ENCODE peak calls at places on chromosome 17, in ten cellular contexts. One of them, this sample, is unnamed.

GRCh38 chr17:65053354-65053881 is 3.1 kb downstream of the GNA13 start:
- DNase-seq in brain microvascular endothelial cell: no peak
- DNase-seq in fibroblast of villous mesenchyme: no peak
- DNase-seq in psoas muscle: no peak
- DNase-seq in A549: no peak
- DNase-seq in Peyer's patch: no peak
- DNase-seq in GM23248: no peak
- DNase-seq in HFF-Myc: no peak
- DNase-seq in upper lobe of right lung: no peak
- DNase-seq in heart right ventricle: no peak
- DNase-seq in this sample: no peak

GRCh38 chr17:49359990-49360795 is 1.9 kb downstream of the ZNF652 start:
- DNase-seq in brain microvascular endothelial cell: no peak
- DNase-seq in fibroblast of villous mesenchyme: peak; percentile 42
- DNase-seq in psoas muscle: no peak
- DNase-seq in A549: no peak
- DNase-seq in Peyer's patch: no peak
- DNase-seq in GM23248: peak; percentile 23
- DNase-seq in HFF-Myc: no peak
- DNase-seq in upper lobe of right lung: no peak
- DNase-seq in heart right ventricle: no peak
- DNase-seq in this sample: peak; percentile 23

GRCh38 chr17:16480995-16481394 is 11.0 kb downstream of the LRRC75A start:
- DNase-seq in brain microvascular endothelial cell: no peak
- DNase-seq in fibroblast of villous mesenchyme: no peak
- DNase-seq in psoas muscle: no peak
- DNase-seq in A549: no peak
- DNase-seq in Peyer's patch: no peak
- DNase-seq in GM23248: no peak
- DNase-seq in HFF-Myc: no peak
- DNase-seq in upper lobe of right lung: no peak
- DNase-seq in heart right ventricle: no peak
- DNase-seq in this sample: no peak

GRCh38 chr17:38942641-38943040 is 17.2 kb downstream of the LASP1NB start:
- DNase-seq in brain microvascular endothelial cell: no peak
- DNase-seq in fibroblast of villous mesenchyme: no peak
- DNase-seq in psoas muscle: no peak
- DNase-seq in A549: no peak
- DNase-seq in Peyer's patch: no peak
- DNase-seq in GM23248: no peak
- DNase-seq in HFF-Myc: no peak
- DNase-seq in upper lobe of right lung: no peak
- DNase-seq in heart right ventricle: no peak
- DNase-seq in this sample: no peak

GRCh38 chr17:75619506-75620431 is 13.5 kb upstream of the SMIM5 start:
- DNase-seq in brain microvascular endothelial cell: no peak
- DNase-seq in fibroblast of villous mesenchyme: peak; percentile 25
- DNase-seq in psoas muscle: no peak
- DNase-seq in A549: peak; percentile 75
- DNase-seq in Peyer's patch: no peak
- DNase-seq in GM23248: peak; percentile 50
- DNase-seq in HFF-Myc: no peak
- DNase-seq in upper lobe of right lung: no peak
- DNase-seq in heart right ventricle: no peak
- DNase-seq in this sample: no peak

GRCh38 chr17:1494736-1495253 is 2.3 kb upstream of the MYO1C start:
- DNase-seq in brain microvascular endothelial cell: no peak
- DNase-seq in fibroblast of villous mesenchyme: no peak
- DNase-seq in psoas muscle: no peak
- DNase-seq in A549: no peak
- DNase-seq in Peyer's patch: no peak
- DNase-seq in GM23248: no peak
- DNase-seq in HFF-Myc: no peak
- DNase-seq in upper lobe of right lung: no peak
- DNase-seq in heart right ventricle: no peak
- DNase-seq in this sample: no peak

GRCh38 chr17:80981062-80981902 is 10.4 kb upstream of the CHMP6 start:
- DNase-seq in brain microvascular endothelial cell: no peak
- DNase-seq in fibroblast of villous mesenchyme: no peak
- DNase-seq in psoas muscle: no peak
- DNase-seq in A549: no peak
- DNase-seq in Peyer's patch: no peak
- DNase-seq in GM23248: no peak
- DNase-seq in HFF-Myc: no peak
- DNase-seq in upper lobe of right lung: no peak
- DNase-seq in heart right ventricle: no peak
- DNase-seq in this sample: peak; percentile 33

GRCh38 chr17:10156579-10157488 is 41.6 kb downstream of the GAS7 start:
- DNase-seq in brain microvascular endothelial cell: no peak
- DNase-seq in fibroblast of villous mesenchyme: no peak
- DNase-seq in psoas muscle: peak; percentile 40
- DNase-seq in A549: no peak
- DNase-seq in Peyer's patch: no peak
- DNase-seq in GM23248: peak; percentile 35
- DNase-seq in HFF-Myc: no peak
- DNase-seq in upper lobe of right lung: peak; percentile 81
- DNase-seq in heart right ventricle: peak; percentile 49
- DNase-seq in this sample: no peak

GRCh38 chr17:78634154-78634553 is 57.0 kb upstream of the DNAH17 start:
- DNase-seq in brain microvascular endothelial cell: no peak
- DNase-seq in fibroblast of villous mesenchyme: no peak
- DNase-seq in psoas muscle: no peak
- DNase-seq in A549: no peak
- DNase-seq in Peyer's patch: no peak
- DNase-seq in GM23248: no peak
- DNase-seq in HFF-Myc: no peak
- DNase-seq in upper lobe of right lung: no peak
- DNase-seq in heart right ventricle: no peak
- DNase-seq in this sample: no peak
- H3K4me3 ChIP-seq in brain microvascular endothelial cell: no peak overlapping the region
- H3K4me3 ChIP-seq in fibroblast of villous mesenchyme: no peak overlapping the region
- H3K4me3 ChIP-seq in psoas muscle: no peak overlapping the region
- H3K4me3 ChIP-seq in A549: no peak overlapping the region
- H3K4me3 ChIP-seq in Peyer's patch: no peak overlapping the region
- H3K4me3 ChIP-seq in GM23248: no peak overlapping the region
- H3K4me3 ChIP-seq in HFF-Myc: no peak overlapping the region
- H3K4me3 ChIP-seq in upper lobe of right lung: no peak overlapping the region
- H3K4me3 ChIP-seq in heart right ventricle: no peak overlapping the region
- H3K4me3 ChIP-seq in this sample: no peak overlapping the region

GRCh38 chr17:72273301-72274056 is 152.7 kb downstream of the SOX9 start:
- DNase-seq in brain microvascular endothelial cell: no peak
- DNase-seq in fibroblast of villous mesenchyme: no peak
- DNase-seq in psoas muscle: no peak
- DNase-seq in A549: no peak
- DNase-seq in Peyer's patch: no peak
- DNase-seq in GM23248: no peak
- DNase-seq in HFF-Myc: no peak
- DNase-seq in upper lobe of right lung: no peak
- DNase-seq in heart right ventricle: no peak
- DNase-seq in this sample: no peak

GRCh38 chr17:72267601-72268000 is 146.8 kb downstream of the SOX9 start:
- DNase-seq in brain microvascular endothelial cell: no peak
- DNase-seq in fibroblast of villous mesenchyme: no peak
- DNase-seq in psoas muscle: no peak
- DNase-seq in A549: no peak
- DNase-seq in Peyer's patch: no peak
- DNase-seq in GM23248: no peak
- DNase-seq in HFF-Myc: no peak
- DNase-seq in upper lobe of right lung: no peak
- DNase-seq in heart right ventricle: no peak
- DNase-seq in this sample: no peak

GRCh38 chr17:72270530-72270929 is 149.7 kb downstream of the SOX9 start:
- DNase-seq in brain microvascular endothelial cell: peak; percentile 26
- DNase-seq in fibroblast of villous mesenchyme: peak; percentile 3
- DNase-seq in psoas muscle: peak; percentile 20
- DNase-seq in A549: no peak
- DNase-seq in Peyer's patch: no peak
- DNase-seq in GM23248: peak; percentile 71
- DNase-seq in HFF-Myc: no peak
- DNase-seq in upper lobe of right lung: no peak
- DNase-seq in heart right ventricle: peak; percentile 11
- DNase-seq in this sample: no peak

GRCh38 chr17:72274632-72275031 is 153.8 kb downstream of the SOX9 start:
- DNase-seq in brain microvascular endothelial cell: no peak
- DNase-seq in fibroblast of villous mesenchyme: no peak
- DNase-seq in psoas muscle: no peak
- DNase-seq in A549: no peak
- DNase-seq in Peyer's patch: no peak
- DNase-seq in GM23248: no peak
- DNase-seq in HFF-Myc: no peak
- DNase-seq in upper lobe of right lung: no peak
- DNase-seq in heart right ventricle: no peak
- DNase-seq in this sample: no peak

GRCh38 chr17:72271603-72272002 is 150.8 kb downstream of the SOX9 start:
- DNase-seq in brain microvascular endothelial cell: no peak
- DNase-seq in fibroblast of villous mesenchyme: no peak
- DNase-seq in psoas muscle: no peak
- DNase-seq in A549: no peak
- DNase-seq in Peyer's patch: no peak
- DNase-seq in GM23248: no peak
- DNase-seq in HFF-Myc: no peak
- DNase-seq in upper lobe of right lung: no peak
- DNase-seq in heart right ventricle: no peak
- DNase-seq in this sample: no peak
- H3K4me3 ChIP-seq in brain microvascular endothelial cell: no peak overlapping the region
- H3K4me3 ChIP-seq in fibroblast of villous mesenchyme: no peak overlapping the region
- H3K4me3 ChIP-seq in psoas muscle: no peak overlapping the region
- H3K4me3 ChIP-seq in A549: no peak overlapping the region
- H3K4me3 ChIP-seq in Peyer's patch: no peak overlapping the region
- H3K4me3 ChIP-seq in GM23248: no peak overlapping the region
- H3K4me3 ChIP-seq in HFF-Myc: no peak overlapping the region
- H3K4me3 ChIP-seq in upper lobe of right lung: no peak overlapping the region
- H3K4me3 ChIP-seq in heart right ventricle: no peak overlapping the region
- H3K4me3 ChIP-seq in this sample: no peak overlapping the region

DNA sequence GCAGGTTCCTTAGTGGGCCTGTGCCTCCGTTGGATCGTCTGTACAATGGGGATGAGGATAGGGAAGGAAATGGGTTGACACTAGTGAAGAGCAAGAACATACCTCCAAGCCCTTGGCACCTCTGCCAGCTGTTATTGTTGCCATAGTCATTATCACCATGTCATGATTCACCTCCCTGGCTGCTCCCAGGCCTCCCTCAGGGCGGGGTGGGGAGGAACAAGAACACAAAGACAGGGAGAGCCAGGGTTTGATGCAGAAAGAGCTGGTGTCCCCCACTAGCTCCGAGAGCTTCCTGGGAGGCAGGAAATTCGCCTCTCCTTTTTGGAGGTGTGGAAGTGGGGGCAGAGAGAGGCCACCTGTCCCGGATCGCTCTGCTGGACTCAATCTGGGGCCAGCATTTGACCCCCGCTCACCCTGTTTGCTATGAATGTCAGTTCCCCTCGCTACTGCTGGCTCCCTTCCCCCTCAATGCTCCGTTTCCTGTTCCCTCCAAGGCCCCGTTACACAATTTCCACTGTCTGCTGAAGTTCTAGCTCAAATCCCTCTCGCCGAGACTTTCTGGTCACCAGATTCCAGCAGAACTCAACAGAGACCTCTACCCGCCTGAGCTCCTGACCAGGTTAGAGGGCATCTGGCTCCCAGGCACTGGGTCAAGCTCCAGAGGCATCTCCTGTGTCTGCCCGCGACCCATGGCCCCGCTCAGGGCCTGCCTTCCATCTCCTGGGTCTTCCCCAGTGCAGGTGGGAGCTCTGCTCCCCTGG is 9.1 kb downstream of the TIMP2 start:
- DNase-seq in brain microvascular endothelial cell: no peak
- DNase-seq in fibroblast of villous mesenchyme: peak; percentile 82
- DNase-seq in psoas muscle: peak; percentile 71
- DNase-seq in A549: peak; percentile 50
- DNase-seq in Peyer's patch: peak; percentile 62
- DNase-seq in GM23248: peak; percentile 93
- DNase-seq in HFF-Myc: no peak
- DNase-seq in upper lobe of right lung: peak; percentile 75
- DNase-seq in heart right ventricle: peak; percentile 58
- DNase-seq in this sample: no peak
- H3K4me3 ChIP-seq in brain microvascular endothelial cell: no peak overlapping the region
- H3K4me3 ChIP-seq in fibroblast of villous mesenchyme: peak overlapping the region; percentile 15
- H3K4me3 ChIP-seq in psoas muscle: no peak overlapping the region
- H3K4me3 ChIP-seq in A549: peak overlapping the region; percentile 16
- H3K4me3 ChIP-seq in Peyer's patch: no peak overlapping the region
- H3K4me3 ChIP-seq in GM23248: peak overlapping the region; percentile 53
- H3K4me3 ChIP-seq in HFF-Myc: no peak overlapping the region
- H3K4me3 ChIP-seq in upper lobe of right lung: peak overlapping the region; percentile 5
- H3K4me3 ChIP-seq in heart right ventricle: peak overlapping the region; percentile 14
- H3K4me3 ChIP-seq in this sample: no peak overlapping the region

GRCh38 chr17:4967539-4968165 is at the start of gene SPAG7:
- DNase-seq in brain microvascular endothelial cell: peak; percentile 93
- DNase-seq in fibroblast of villous mesenchyme: peak; percentile 99
- DNase-seq in psoas muscle: peak; percentile 93
- DNase-seq in A549: peak; percentile 97
- DNase-seq in Peyer's patch: peak; percentile 97
- DNase-seq in GM23248: peak; percentile 97
- DNase-seq in HFF-Myc: peak; percentile 92
- DNase-seq in upper lobe of right lung: peak; percentile 96
- DNase-seq in heart right ventricle: peak; percentile 94
- DNase-seq in this sample: peak; percentile 89

GRCh38 chr17:4970273-4970672 is 2.7 kb upstream of the SPAG7 start:
- DNase-seq in brain microvascular endothelial cell: no peak
- DNase-seq in fibroblast of villous mesenchyme: no peak
- DNase-seq in psoas muscle: no peak
- DNase-seq in A549: no peak
- DNase-seq in Peyer's patch: no peak
- DNase-seq in GM23248: no peak
- DNase-seq in HFF-Myc: no peak
- DNase-seq in upper lobe of right lung: no peak
- DNase-seq in heart right ventricle: no peak
- DNase-seq in this sample: no peak

GRCh38 chr17:4969551-4970231 is 2.1 kb upstream of the SPAG7 start:
- DNase-seq in brain microvascular endothelial cell: no peak
- DNase-seq in fibroblast of villous mesenchyme: peak; percentile 49
- DNase-seq in psoas muscle: no peak
- DNase-seq in A549: no peak
- DNase-seq in Peyer's patch: no peak
- DNase-seq in GM23248: peak; percentile 65
- DNase-seq in HFF-Myc: no peak
- DNase-seq in upper lobe of right lung: no peak
- DNase-seq in heart right ventricle: no peak
- DNase-seq in this sample: no peak

GRCh38 chr17:4968166-4968915 is 724 bp upstream of the SPAG7 start:
- DNase-seq in brain microvascular endothelial cell: no peak
- DNase-seq in fibroblast of villous mesenchyme: peak; percentile 43
- DNase-seq in psoas muscle: no peak
- DNase-seq in A549: peak; percentile 38
- DNase-seq in Peyer's patch: no peak
- DNase-seq in GM23248: peak; percentile 37
- DNase-seq in HFF-Myc: no peak
- DNase-seq in upper lobe of right lung: peak; percentile 73
- DNase-seq in heart right ventricle: no peak
- DNase-seq in this sample: peak; percentile 12

DNA sequence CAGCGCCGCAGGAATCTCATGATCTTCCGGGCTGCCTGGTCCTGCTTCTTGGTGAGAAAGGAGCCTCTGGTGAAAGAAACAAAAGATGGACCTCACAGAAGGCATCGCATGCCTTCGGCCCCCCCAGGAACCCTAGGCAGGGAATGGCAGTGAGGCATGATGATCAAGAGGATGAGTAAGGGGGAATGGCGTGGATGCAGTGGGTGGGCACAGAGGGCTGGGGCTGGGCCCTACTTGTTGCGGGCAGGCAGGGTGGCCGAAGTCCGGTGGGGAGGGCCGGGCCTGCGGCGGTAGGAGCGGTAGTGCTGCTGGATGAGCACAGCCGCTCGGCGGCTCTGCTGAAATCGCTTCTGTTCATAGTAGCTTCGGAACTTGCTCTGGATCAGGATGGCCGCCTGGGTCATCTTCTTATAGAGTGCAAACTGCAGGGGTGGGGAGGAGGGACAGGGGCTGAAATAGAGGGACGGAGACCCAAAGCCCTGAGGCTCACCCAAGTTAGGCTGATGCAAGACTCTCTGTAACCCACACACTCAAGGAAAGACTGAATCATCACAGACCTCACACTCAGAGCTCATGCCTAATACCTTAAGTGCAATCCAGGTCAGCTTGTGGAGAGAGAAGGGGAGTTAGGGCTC is 1.4 kb upstream of the SPAG7 start:
- DNase-seq in brain microvascular endothelial cell: peak; percentile 80
- DNase-seq in fibroblast of villous mesenchyme: peak; percentile 95
- DNase-seq in psoas muscle: peak; percentile 46
- DNase-seq in A549: peak; percentile 26
- DNase-seq in Peyer's patch: peak; percentile 51
- DNase-seq in GM23248: peak; percentile 93
- DNase-seq in HFF-Myc: peak; percentile 64
- DNase-seq in upper lobe of right lung: no peak
- DNase-seq in heart right ventricle: no peak
- DNase-seq in this sample: no peak
- H3K4me3 ChIP-seq in brain microvascular endothelial cell: peak overlapping the region; percentile 84
- H3K4me3 ChIP-seq in fibroblast of villous mesenchyme: peak overlapping the region; percentile 94
- H3K4me3 ChIP-seq in psoas muscle: peak overlapping the region; percentile 84
- H3K4me3 ChIP-seq in A549: peak overlapping the region; percentile 63
- H3K4me3 ChIP-seq in Peyer's patch: peak overlapping the region; percentile 68
- H3K4me3 ChIP-seq in GM23248: peak overlapping the region; percentile 85
- H3K4me3 ChIP-seq in HFF-Myc: peak overlapping the region; percentile 62
- H3K4me3 ChIP-seq in upper lobe of right lung: peak overlapping the region; percentile 71
- H3K4me3 ChIP-seq in heart right ventricle: peak overlapping the region; percentile 69
- H3K4me3 ChIP-seq in this sample: peak overlapping the region; percentile 100

This sample was measured in CD8-positive, alpha-beta memory T cell.